ENCODE peak calls at places on chromosomes 16 and 17, in ten cellular contexts. V is HFFc6, I is testis, A is astrocyte of the spinal cord, Z is IMR-90, H is fibroblast of mammary gland, R is GM13976, Q is AG10803, D is esophagus muscularis mucosa, T is mammary epithelial cell. S is an unnamed sample.

GRCh38 chr17:59439711-59440110 is 108.3 kb downstream of the YPEL2 start:
- DNase-seq in R (no peak), T (peak; percentile 17), I (no peak), V (no peak), A (no peak), Z (peak; percentile 31), Q (no peak), D (no peak), H (no peak), S (no peak)

GRCh38 chr17:1060991-1061390 is 64.1 kb downstream of the TIMM22 start:
- DNase-seq in H (peak; percentile 99), I (no peak), Q (peak; percentile 97), A (peak; percentile 97), D (no peak), V (peak; percentile 98), Z (peak; percentile 99), R (no peak), T (peak; percentile 98), S (no peak)

GRCh38 chr17:76382305-76382802 is 2.1 kb upstream of the SPHK1 start:
- DNase-seq in H (no peak), T (peak; percentile 66), R (no peak), V (no peak), Q (peak; percentile 53), A (peak; percentile 49), D (no peak), Z (peak; percentile 67), I (no peak), S (peak; percentile 74)

GRCh38 chr16:89560413-89561194 is at the start of gene RPL13:
- DNase-seq in T (peak; percentile 95), I (peak; percentile 97), R (peak; percentile 99), D (peak; percentile 98), H (peak; percentile 93), V (peak; percentile 96), Z (peak; percentile 94), Q (peak; percentile 95), A (peak; percentile 97), S (peak; percentile 90)

GRCh38 chr16:66845791-66846221 is 1.6 kb downstream of the CA7 start:
- DNase-seq in I (no peak), D (no peak), R (no peak), Z (no peak), A (no peak), H (no peak), Q (no peak), V (no peak), T (no peak), S (no peak)

GRCh38 chr17:31115168-31115567 is 20.4 kb downstream of the NF1 start:
- DNase-seq in R (no peak), I (no peak), T (no peak), H (no peak), Z (no peak), V (no peak), Q (peak; percentile 30), A (peak; percentile 35), D (no peak), S (no peak)

GRCh38 chr17:76243826-76244679 is 3.8 kb upstream of the RNF157 start:
- DNase-seq in V (no peak), I (no peak), T (no peak), D (no peak), Q (peak; percentile 73), R (no peak), Z (no peak), H (peak; percentile 51), A (no peak), S (no peak)

GRCh38 chr17:50629902-50630301 is 4.8 kb upstream of the ABCC3 start:
- DNase-seq in I (no peak), D (no peak), Z (no peak), V (no peak), A (no peak), Q (peak; percentile 45), T (no peak), H (no peak), R (no peak), S (no peak)

GRCh38 chr17:61584266-61584665 is 6.8 kb downstream of the NACA2 start:
- DNase-seq in D (no peak), R (no peak), A (no peak), Z (no peak), I (no peak), H (no peak), V (no peak), Q (no peak), T (no peak), S (no peak)

GRCh38 chr17:61582593-61582992 is 8.4 kb downstream of the NACA2 start:
- DNase-seq in Q (no peak), I (no peak), R (no peak), V (no peak), Z (no peak), H (no peak), A (no peak), D (no peak), T (no peak), S (no peak)

GRCh38 chr17:61583660-61584264 is 7.3 kb downstream of the NACA2 start:
- DNase-seq in R (no peak), V (no peak), A (no peak), H (no peak), T (no peak), Q (no peak), Z (no peak), I (no peak), D (no peak), S (no peak)

GRCh38 chr17:61581611-61582349 is 9.2 kb downstream of the NACA2 start:
- DNase-seq in Z (peak; percentile 2), A (no peak), Q (no peak), D (no peak), T (peak; percentile 11), V (no peak), R (no peak), H (no peak), I (no peak), S (no peak)

DNA sequence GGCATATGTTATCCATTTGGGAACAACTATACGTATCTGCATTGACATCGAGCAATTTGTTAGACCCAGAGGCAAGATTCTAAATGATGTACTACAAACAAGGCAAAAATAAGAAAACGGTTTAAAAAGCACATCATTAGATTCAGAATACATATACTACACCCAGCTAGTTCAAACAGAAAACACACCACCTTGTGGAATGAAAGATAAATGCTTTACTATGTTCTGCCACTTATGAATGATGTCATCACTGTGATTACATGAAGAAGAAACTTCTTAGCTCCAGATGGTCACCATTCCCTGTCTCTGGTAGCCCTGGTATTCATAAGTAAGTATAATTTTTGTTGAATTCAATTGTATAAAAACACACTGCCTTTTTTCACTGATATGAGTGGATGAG is 7.8 kb downstream of the NACA2 start:
- DNase-seq in Q (peak; percentile 77), V (peak; percentile 75), Z (peak; percentile 83), A (peak; percentile 47), T (peak; percentile 55), R (peak; percentile 45), I (no peak), H (peak; percentile 76), D (no peak), S (no peak)
- TF ChIP-seq CTCF in Q (peak; percentile 59), V (peak; percentile 77), Z (peak; percentile 45), A (peak; percentile 28), T (peak; percentile 51), R (no peak), I (no peak), H (peak; percentile 52), D (no peak), S (no peak)

GRCh38 chr17:18139498-18139897 is 30.9 kb downstream of the MYO15A start:
- DNase-seq in Q (no peak), Z (no peak), D (no peak), V (no peak), A (no peak), H (no peak), I (no peak), T (no peak), R (no peak), S (no peak)

GRCh38 chr17:18140648-18141047 is 32.1 kb downstream of the MYO15A start:
- DNase-seq in I (no peak), Z (no peak), D (no peak), Q (no peak), H (no peak), R (no peak), T (no peak), A (no peak), V (no peak), S (no peak)

GRCh38 chr17:18139092-18139491 is 30.5 kb downstream of the MYO15A start:
- DNase-seq in I (no peak), A (no peak), Q (no peak), D (no peak), T (no peak), R (no peak), Z (no peak), V (no peak), H (no peak), S (no peak)

GRCh38 chr17:18141210-18141803 is 32.8 kb downstream of the MYO15A start:
- DNase-seq in R (peak; percentile 81), H (peak; percentile 66), A (peak; percentile 58), T (peak; percentile 43), V (peak; percentile 66), Z (peak; percentile 55), Q (peak; percentile 52), I (peak; percentile 47), D (no peak), S (peak; percentile 34)

DNA sequence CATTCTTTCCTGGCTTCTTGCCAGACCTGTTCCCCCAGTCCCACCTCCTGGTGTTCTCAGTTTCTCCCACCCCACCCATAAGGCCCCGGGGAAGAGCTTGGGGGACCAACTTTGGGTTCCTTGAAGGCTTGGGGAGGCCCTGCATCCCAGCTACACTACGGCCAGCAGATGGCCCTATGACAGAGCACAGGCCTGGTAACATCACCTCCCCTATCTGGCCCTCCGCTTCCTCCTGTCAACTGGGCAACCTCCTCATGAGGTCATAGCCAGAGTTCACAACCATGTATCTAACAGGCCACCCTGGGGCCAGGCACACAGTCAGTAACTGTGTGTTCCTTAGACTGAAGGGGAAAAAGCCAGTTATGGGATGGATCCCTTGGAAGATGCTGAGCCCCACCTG is 31.4 kb downstream of the MYO15A start:
- DNase-seq in A (no peak), Q (peak; percentile 10), I (peak; percentile 53), R (peak; percentile 74), V (peak; percentile 15), H (peak; percentile 42), D (no peak), T (no peak), Z (peak; percentile 18), S (no peak)
- TF ChIP-seq CTCF in A (peak; percentile 36), Q (peak; percentile 32), I (no peak), R (peak; percentile 48), V (peak; percentile 62), H (peak; percentile 39), D (no peak), T (peak; percentile 39), Z (peak; percentile 30), S (no peak)

GRCh38 chr17:66304304-66305174 is 2.1 kb downstream of the PRKCA start:
- DNase-seq in Q (no peak), R (no peak), V (no peak), T (peak; percentile 33), H (no peak), Z (no peak), D (no peak), I (no peak), A (peak; percentile 42), S (no peak)
- TF ChIP-seq CTCF in Q (no peak), R (no peak), V (no peak), T (no peak), H (no peak), Z (no peak), D (no peak), I (no peak), A (peak; percentile 12), S (no peak)

DNA sequence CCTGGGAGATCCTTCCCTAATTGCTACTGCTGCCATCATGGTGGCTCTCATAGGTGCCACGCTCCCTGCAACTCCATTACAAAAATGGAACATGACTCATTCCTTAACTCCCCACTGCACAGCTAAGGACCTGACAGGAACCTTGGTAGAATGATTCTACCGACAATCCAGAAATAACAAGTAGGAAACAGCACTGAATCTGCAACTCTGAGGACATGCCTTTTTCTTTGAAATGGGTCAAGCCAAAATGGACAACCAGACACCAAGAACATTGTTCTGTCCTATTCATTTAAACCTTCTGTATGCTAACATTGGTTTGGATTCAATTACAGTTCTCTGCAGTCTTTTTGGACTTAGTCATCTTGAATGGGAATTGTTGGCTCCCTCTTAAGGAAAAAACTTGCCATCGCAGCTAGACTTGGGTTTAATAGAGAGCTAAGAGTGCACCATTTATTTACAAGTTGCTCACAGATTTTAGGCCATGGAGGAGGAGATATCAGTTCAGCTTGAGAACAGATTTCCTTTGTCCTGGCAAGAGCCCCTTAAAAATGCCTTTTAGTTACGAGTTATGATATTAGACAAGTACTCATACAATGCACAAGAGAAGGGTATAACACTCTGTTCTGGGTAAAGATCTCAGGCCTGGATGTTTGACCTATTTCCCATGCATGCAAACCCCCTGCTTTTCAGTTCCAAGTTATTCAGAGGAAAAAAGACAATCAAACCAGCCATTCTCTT is 20.9 kb upstream of the NSRP1 start:
- DNase-seq in Z (peak; percentile 82), I (peak; percentile 41), T (peak; percentile 64), H (peak; percentile 80), R (no peak), V (peak; percentile 82), D (peak; percentile 42), A (peak; percentile 85), Q (peak; percentile 79), S (peak; percentile 24)
- TF ChIP-seq CTCF in Z (peak; percentile 64), I (peak; percentile 46), T (peak; percentile 73), H (peak; percentile 72), R (no peak), V (peak; percentile 79), D (peak; percentile 29), A (peak; percentile 67), Q (peak; percentile 80), S (peak; percentile 55)